ENCODE peak calls at places on chromosomes 6 and 20, in ten cellular contexts. Y is PC-3, Q is upper lobe of right lung, E is GM12865, B is breast epithelium, T is A549, F is dorsolateral prefrontal cortex, L is pancreas, N is cardiac muscle cell, X is astrocyte of the spinal cord. P is an unnamed sample.

GRCh38 chr20:36542019-36542488 is 735 bp downstream of the MYL9 start:
- DNase-seq in Y (peak; percentile 16), Q (no peak), E (no peak), B (no peak), T (no peak), F (no peak), L (no peak), N (peak; percentile 71), X (no peak), P (no peak)

GRCh38 chr6:54776891-54777290 is 69.7 kb upstream of the FAM83B start:
- DNase-seq in Y (no peak), Q (no peak), E (no peak), B (no peak), T (no peak), F (no peak), L (no peak), N (peak; percentile 13), X (no peak), P (no peak)

GRCh38 chr6:130810307-130811030 is 16.7 kb upstream of the SMLR1 start:
- DNase-seq in Y (no peak), Q (no peak), E (no peak), B (no peak), T (no peak), F (no peak), L (no peak), N (peak; percentile 10), X (peak; percentile 3), P (no peak)

GRCh38 chr6:112038756-112039430 is 15.0 kb upstream of the CCN6 start:
- DNase-seq in Y (no peak), Q (no peak), E (no peak), B (no peak), T (no peak), F (no peak), L (no peak), N (no peak), X (no peak), P (no peak)

GRCh38 chr6:36114798-36115408 is 15.4 kb upstream of the MAPK13 start:
- DNase-seq in Y (no peak), Q (no peak), E (peak; percentile 65), B (no peak), T (no peak), F (no peak), L (no peak), N (no peak), X (no peak), P (no peak)

GRCh38 chr6:38508894-38509293 is 130.8 kb downstream of the BTBD9 start:
- DNase-seq in Y (peak; percentile 86), Q (no peak), E (no peak), B (no peak), T (no peak), F (no peak), L (no peak), N (peak; percentile 31), X (peak; percentile 51), P (peak; percentile 38)

GRCh38 chr6:27772261-27773001 is 139.8 kb downstream of the OR2B2 start:
- DNase-seq in Y (peak; percentile 89), Q (peak; percentile 94), E (peak; percentile 93), B (peak; percentile 74), T (peak; percentile 58), F (peak; percentile 85), L (peak; percentile 74), N (peak; percentile 92), X (peak; percentile 87), P (peak; percentile 92)

GRCh38 chr6:34362176-34362575 is 30.3 kb downstream of the NUDT3 start:
- DNase-seq in Y (no peak), Q (no peak), E (no peak), B (no peak), T (no peak), F (no peak), L (no peak), N (no peak), X (no peak), P (no peak)

GRCh38 chr6:154479388-154480143 is 30.9 kb downstream of the CNKSR3 start:
- DNase-seq in Y (no peak), Q (no peak), E (no peak), B (no peak), T (no peak), F (no peak), L (no peak), N (peak; percentile 62), X (peak; percentile 59), P (no peak)

DNA sequence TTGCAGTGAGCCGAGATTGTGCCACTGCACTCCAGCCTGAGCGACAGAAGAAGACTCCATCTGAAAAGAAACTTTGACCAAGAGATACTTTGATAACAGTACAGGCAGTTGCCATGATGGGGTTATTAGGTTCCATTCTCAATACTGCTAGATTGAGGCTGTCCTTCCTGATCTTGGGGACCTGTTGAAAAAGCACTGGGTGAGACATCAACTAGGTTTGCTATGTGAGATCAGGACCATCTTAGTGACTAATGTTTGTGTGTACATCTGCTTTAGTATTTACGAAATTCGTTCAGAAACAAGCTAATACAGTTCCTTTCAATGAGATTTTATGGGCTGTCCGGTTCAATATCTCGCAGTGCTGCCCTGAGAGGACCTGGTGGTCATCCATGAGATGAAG is 2.6 kb downstream of the DSE start:
- DNase-seq in Y (no peak), Q (no peak), E (no peak), B (no peak), T (no peak), F (no peak), L (no peak), N (no peak), X (no peak), P (no peak)
- H3K4me3 ChIP-seq in Y (no peak overlapping the region), Q (no peak overlapping the region), E (no peak overlapping the region), B (no peak overlapping the region), T (no peak overlapping the region), F (no peak overlapping the region), L (no peak overlapping the region), N (no peak overlapping the region), X (no peak overlapping the region), P (no peak overlapping the region)

DNA sequence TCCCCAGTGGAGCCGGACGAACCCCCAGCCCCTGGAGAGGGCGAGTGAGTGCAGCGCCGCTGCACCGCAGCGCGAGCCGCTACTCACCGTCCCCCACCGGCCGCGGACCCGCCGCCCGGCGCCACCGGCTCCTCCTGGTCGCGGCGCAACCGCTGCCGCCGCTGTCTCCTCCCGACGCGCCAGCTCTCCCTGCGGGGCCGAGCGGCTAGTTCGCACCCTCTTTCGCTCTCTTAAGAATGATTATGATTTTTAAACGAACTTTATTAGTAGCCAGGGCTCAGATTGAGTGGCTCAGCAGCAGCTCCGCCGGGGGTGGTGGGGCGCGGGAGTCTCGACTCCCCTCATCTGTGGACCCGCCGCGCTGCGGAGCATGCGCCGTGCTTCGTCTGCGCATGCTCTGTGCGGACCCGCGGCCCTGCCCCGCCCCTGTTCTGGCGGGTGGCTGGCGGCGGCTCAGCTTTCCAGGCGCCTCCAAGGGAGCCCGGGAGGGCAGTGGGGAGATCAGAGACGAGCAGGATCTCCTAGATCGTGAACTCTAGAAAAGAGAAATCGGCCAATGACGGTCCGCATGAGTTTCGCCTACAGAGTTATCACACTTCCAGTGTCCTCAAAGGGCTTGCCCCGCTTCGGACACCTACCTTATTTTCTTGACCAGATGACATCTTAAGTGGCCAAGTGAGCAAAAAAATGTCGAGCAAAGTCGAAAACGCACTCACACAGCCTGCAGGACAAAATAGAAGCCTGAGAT is at the start of gene RAB23:
- DNase-seq in Y (peak; percentile 90), Q (peak; percentile 92), E (peak; percentile 89), B (peak; percentile 62), T (peak; percentile 57), F (peak; percentile 93), L (peak; percentile 81), N (peak; percentile 91), X (peak; percentile 87), P (no peak)
- TF ChIP-seq CTCF in Y (peak; percentile 0), Q (no peak), E (no peak), B (no peak), T (no peak), F (no peak), L (no peak), N (peak; percentile 12), X (no peak), P (no peak)

GRCh38 chr6:132130530-132131298 is 179.5 kb upstream of the CCN2 start:
- DNase-seq in Y (no peak), Q (no peak), E (peak; percentile 6), B (no peak), T (no peak), F (no peak), L (no peak), N (peak; percentile 87), X (peak; percentile 86), P (no peak)

GRCh38 chr6:132132420-132132819 is 181.2 kb upstream of the CCN2 start:
- DNase-seq in Y (no peak), Q (no peak), E (no peak), B (no peak), T (no peak), F (no peak), L (no peak), N (peak; percentile 77), X (peak; percentile 78), P (no peak)

GRCh38 chr6:132131351-132131750 is 180.2 kb upstream of the CCN2 start:
- DNase-seq in Y (no peak), Q (no peak), E (no peak), B (no peak), T (no peak), F (no peak), L (no peak), N (peak; percentile 51), X (no peak), P (no peak)

GRCh38 chr6:132132911-132133639 is 181.9 kb upstream of the CCN2 start:
- DNase-seq in Y (peak; percentile 56), Q (no peak), E (no peak), B (no peak), T (no peak), F (peak; percentile 41), L (no peak), N (peak; percentile 44), X (peak; percentile 77), P (no peak)

DNA sequence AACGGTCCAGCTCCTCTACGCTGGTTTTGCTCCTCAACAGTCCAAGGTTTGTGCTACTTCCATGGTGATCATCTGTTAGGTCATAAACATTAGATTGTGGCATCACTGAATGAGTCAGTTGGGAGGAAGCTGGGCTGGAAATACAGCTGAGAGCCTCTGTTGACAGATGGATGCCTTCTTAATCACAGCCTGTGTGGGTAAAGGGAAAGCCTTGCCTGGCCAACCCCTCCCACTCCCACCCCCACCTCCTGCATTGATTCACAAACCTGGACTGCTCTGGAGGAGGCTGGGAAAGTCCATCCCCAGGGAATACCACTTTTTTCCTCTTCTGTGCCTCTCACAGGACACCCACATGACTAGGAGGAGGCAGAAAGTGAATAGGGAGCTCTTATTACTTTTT is 180.6 kb upstream of the CCN2 start:
- DNase-seq in Y (peak; percentile 90), Q (no peak), E (peak; percentile 5), B (no peak), T (peak; percentile 35), F (no peak), L (no peak), N (peak; percentile 98), X (peak; percentile 98), P (no peak)
- H3K4me3 ChIP-seq in Y (no peak overlapping the region), Q (no peak overlapping the region), E (no peak overlapping the region), B (no peak overlapping the region), T (no peak overlapping the region), F (no peak overlapping the region), L (no peak overlapping the region), N (no peak overlapping the region), X (no peak overlapping the region), P (no peak overlapping the region)

DNA sequence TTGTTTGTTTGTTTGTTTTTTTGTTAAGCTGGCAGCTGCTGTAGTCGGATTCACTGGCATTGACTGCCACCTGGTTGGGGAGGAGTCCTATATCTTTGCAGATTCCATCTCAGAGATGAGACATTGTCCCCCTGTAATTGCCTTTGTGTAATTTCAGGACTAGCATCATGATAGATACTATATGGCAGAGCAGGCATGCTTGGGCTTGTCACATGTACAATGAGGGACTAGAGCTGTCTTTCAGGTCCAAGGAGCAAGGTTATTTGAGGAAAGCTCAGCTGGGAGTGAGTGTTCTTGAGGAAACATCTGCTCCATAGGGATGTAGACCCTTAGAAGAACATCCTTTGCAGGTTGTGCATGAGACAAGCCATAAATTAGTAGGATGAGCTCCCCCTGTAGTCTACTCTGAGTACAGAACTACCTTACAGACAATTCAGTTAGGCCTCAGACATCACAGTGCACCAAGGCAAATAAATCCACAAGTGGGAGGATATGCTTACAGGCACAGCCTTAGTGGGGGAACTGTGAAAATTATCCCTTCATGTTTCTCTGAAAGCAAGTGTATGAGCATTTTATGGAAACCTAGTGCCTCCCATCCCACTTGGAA is 62.1 kb downstream of the BMP2 start:
- DNase-seq in Y (no peak), Q (no peak), E (peak; percentile 2), B (no peak), T (no peak), F (no peak), L (no peak), N (peak; percentile 26), X (no peak), P (no peak)
- TF ChIP-seq CTCF in Y (peak; percentile 53), Q (no peak), E (no peak), B (no peak), T (no peak), F (no peak), L (no peak), N (peak; percentile 46), X (no peak), P (peak; percentile 23)

P was measured in LNCaP clone FGC.